ENCODE peak calls at places on chromosomes 5 and 9, in six cellular contexts. B, H, Z, S, Y and K are unnamed samples.

GRCh38 chr9:131475956-131476776 is 26.6 kb upstream of the POMT1 start:
- DNase-seq in H (no peak), Z (no peak), Y (no peak), S (no peak), B (no peak), K (no peak)

GRCh38 chr9:112338561-112338960 is 5.1 kb upstream of the PTBP3 start:
- DNase-seq in H (peak), S (no peak), Y (peak), B (no peak), Z (no peak), K (peak)

GRCh38 chr9:4936277-4936676 is 48.8 kb upstream of the JAK2 start:
- DNase-seq in S (no peak), Z (no peak), Y (no peak), B (no peak), H (no peak), K (no peak)

GRCh38 chr9:12988259-12988658 is 213.4 kb downstream of the LURAP1L start:
- DNase-seq in B (no peak), H (no peak), S (no peak), Z (no peak), Y (no peak), K (no peak)

GRCh38 chr5:54703091-54703490 is 185.5 kb downstream of the SNX18 start:
- DNase-seq in Z (no peak), H (peak), S (no peak), B (peak), Y (no peak), K (peak)

GRCh38 chr5:75935572-75935971 is 147.6 kb upstream of the SV2C start:
- DNase-seq in Z (no peak), B (no peak), H (no peak), Y (no peak), S (no peak), K (no peak)

GRCh38 chr5:142674438-142675210 is 11.3 kb downstream of the FGF1 start:
- DNase-seq in H (peak), B (no peak), Y (no peak), S (no peak), Z (no peak), K (peak)

GRCh38 chr9:124735121-124735520 is 36.0 kb downstream of the NR6A1 start:
- DNase-seq in B (no peak), Y (peak), H (peak), Z (no peak), S (no peak), K (peak)

GRCh38 chr5:97542469-97542868 is 359.4 kb upstream of the RIOK2 start:
- DNase-seq in Z (no peak), Y (no peak), H (no peak), B (no peak), S (no peak), K (no peak)

GRCh38 chr9:125125523-125125922 is 17.8 kb downstream of the SCAI start:
- DNase-seq in B (no peak), Z (no peak), H (no peak), Y (no peak), S (no peak), K (no peak)

GRCh38 chr5:9009931-9010652 is 535.8 kb downstream of the SEMA5A start:
- DNase-seq in Z (no peak), H (peak), S (no peak), B (no peak), Y (no peak), K (peak)

GRCh38 chr9:89425921-89426388 is 72.0 kb downstream of the SEMA4D start:
- DNase-seq in Y (no peak), Z (no peak), S (no peak), B (no peak), H (no peak), K (no peak)

GRCh38 chr9:119963798-119964372 is 594.6 kb upstream of the BRINP1 start:
- DNase-seq in Y (peak), B (peak), H (peak), Z (peak), S (peak), K (peak)

GRCh38 chr5:35436441-35437057 is 181.1 kb upstream of the SPEF2 start:
- DNase-seq in S (no peak), B (peak), H (peak), Z (no peak), Y (no peak), K (peak)

GRCh38 chr5:78405820-78406750 is 45.7 kb downstream of the SCAMP1 start:
- DNase-seq in S (no peak), H (peak), Z (no peak), B (no peak), Y (no peak), K (peak)

GRCh38 chr5:40405230-40405629 is 274.5 kb upstream of the PTGER4 start:
- DNase-seq in B (no peak), Y (no peak), Z (no peak), S (no peak), H (peak), K (no peak)

GRCh38 chr5:97750576-97750975 is 567.5 kb upstream of the RIOK2 start:
- DNase-seq in S (no peak), B (no peak), H (no peak), Y (no peak), Z (no peak), K (no peak)

GRCh38 chr5:158899792-158900191 is 199.9 kb downstream of the EBF1 start:
- DNase-seq in H (no peak), S (no peak), Z (no peak), Y (no peak), B (no peak), K (no peak)

GRCh38 chr9:84408416-84408815 is 67.9 kb upstream of the SLC28A3 start:
- DNase-seq in S (no peak), Y (no peak), B (no peak), Z (no peak), H (no peak), K (no peak)

GRCh38 chr9:113533335-113534225 is 70.1 kb downstream of the RGS3 start:
- DNase-seq in H (no peak), Y (no peak), S (no peak), Z (no peak), B (no peak), K (no peak)

GRCh38 chr5:139650031-139650688 is 2.0 kb downstream of the CXXC5 start:
- DNase-seq in Z (no peak), B (no peak), S (no peak), Y (no peak), H (peak), K (no peak)

GRCh38 chr5:59483971-59484472 is 409.5 kb downstream of the PDE4D start:
- DNase-seq in Y (peak), H (peak), S (peak), Z (no peak), B (no peak), K (peak)

GRCh38 chr5:52727568-52727967 is 60.1 kb upstream of the ITGA1 start:
- DNase-seq in B (no peak), Y (peak), Z (no peak), S (no peak), H (peak), K (peak)

GRCh38 chr5:33526755-33527154 is 86.0 kb downstream of the TARS1 start:
- DNase-seq in S (no peak), Y (no peak), H (no peak), Z (no peak), B (no peak), K (no peak)

GRCh38 chr5:158616707-158617106 is 483.0 kb downstream of the EBF1 start:
- DNase-seq in S (no peak), B (no peak), Z (no peak), H (no peak), Y (no peak), K (no peak)

GRCh38 chr9:72292184-72292787 is 72.7 kb downstream of the ZFAND5 start:
- DNase-seq in S (no peak), Y (no peak), H (peak), Z (no peak), B (no peak), K (peak)

GRCh38 chr5:10885026-10885425 is 124.0 kb upstream of the DAP start:
- DNase-seq in Y (peak), Z (no peak), S (no peak), H (peak), B (no peak), K (peak)

GRCh38 chr5:88883566-88884434 is 816 bp upstream of the MEF2C start:
- DNase-seq in H (peak), B (no peak), Y (peak), S (no peak), Z (peak), K (peak)

GRCh38 chr9:82535432-82535998 is 527.4 kb downstream of the RASEF start:
- DNase-seq in H (no peak), S (no peak), B (no peak), Y (no peak), Z (no peak), K (no peak)

GRCh38 chr5:6029811-6030271 is 348.5 kb downstream of the MED10 start:
- DNase-seq in Y (no peak), B (no peak), S (no peak), Z (no peak), H (no peak), K (no peak)

GRCh38 chr5:175821790-175822211 is 49.6 kb upstream of the CPLX2 start:
- DNase-seq in S (no peak), Z (no peak), H (no peak), B (no peak), Y (no peak), K (no peak)

GRCh38 chr9:129022037-129022436 is 6.1 kb downstream of the SH3GLB2 start:
- DNase-seq in Z (no peak), H (no peak), Y (no peak), S (no peak), B (no peak), K (no peak)

GRCh38 chr5:37174928-37175327 is 74.2 kb downstream of the CPLANE1 start:
- DNase-seq in Z (peak), Y (no peak), B (no peak), S (no peak), H (no peak), K (no peak)

GRCh38 chr5:123610209-123610608 is 98.2 kb downstream of the CSNK1G3 start:
- DNase-seq in B (no peak), S (no peak), Y (no peak), H (peak), Z (no peak), K (peak)
- H4K8ac ChIP-seq in B (no peak), S (no peak), Y (no peak), H (no peak), Z (no peak), K (no peak)

DNA sequence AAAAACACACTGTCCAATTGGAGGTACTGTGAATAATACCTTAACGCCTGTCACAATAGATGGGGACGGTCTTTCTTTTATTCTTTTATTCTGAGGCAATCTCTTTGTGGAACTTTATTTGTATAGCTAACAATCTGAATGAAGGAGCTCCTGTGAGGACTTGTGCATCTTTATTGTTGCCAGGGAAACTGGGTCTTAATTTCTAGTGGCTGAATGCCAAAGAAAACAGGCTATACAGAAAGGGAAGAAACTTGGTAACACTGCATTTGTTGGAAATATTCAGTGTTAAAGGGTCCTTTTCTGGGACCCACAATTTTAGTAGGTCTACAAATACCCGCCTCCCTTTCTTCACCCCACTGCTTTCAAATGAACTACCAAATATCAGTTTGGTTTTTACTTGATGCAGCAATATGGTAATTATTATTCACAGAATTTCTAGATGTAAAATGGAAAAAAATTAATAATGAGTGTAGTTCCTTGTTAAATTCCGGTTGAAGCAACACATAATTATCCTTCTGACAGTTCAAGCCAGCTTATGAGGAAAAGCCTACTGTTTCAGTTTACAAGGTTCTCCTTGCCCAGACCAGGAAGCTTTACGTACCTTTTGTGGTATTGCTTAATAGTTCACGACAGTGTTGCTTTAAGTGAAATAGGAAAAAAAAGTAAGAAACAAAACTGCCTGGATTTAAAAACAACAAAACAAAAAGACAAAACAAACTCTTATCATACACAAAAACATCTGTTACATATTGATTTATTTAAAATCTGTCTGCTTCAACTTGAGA is 547.2 kb upstream of the C9orf72 start:
- DNase-seq in Y (no peak), S (no peak), H (no peak), Z (no peak), B (peak), K (no peak)
- H3K14ac ChIP-seq in Y (no peak), S (no peak), H (no peak), Z (no peak), B (no peak), K (no peak)

GRCh38 chr5:180810210-180811011 is 7.8 kb upstream of the MGAT1 start:
- DNase-seq in B (peak), H (peak), S (peak), Z (peak), Y (peak), K (peak)
- H4K8ac ChIP-seq in B (peak), H (peak), S (peak), Z (no peak), Y (peak), K (peak)

DNA sequence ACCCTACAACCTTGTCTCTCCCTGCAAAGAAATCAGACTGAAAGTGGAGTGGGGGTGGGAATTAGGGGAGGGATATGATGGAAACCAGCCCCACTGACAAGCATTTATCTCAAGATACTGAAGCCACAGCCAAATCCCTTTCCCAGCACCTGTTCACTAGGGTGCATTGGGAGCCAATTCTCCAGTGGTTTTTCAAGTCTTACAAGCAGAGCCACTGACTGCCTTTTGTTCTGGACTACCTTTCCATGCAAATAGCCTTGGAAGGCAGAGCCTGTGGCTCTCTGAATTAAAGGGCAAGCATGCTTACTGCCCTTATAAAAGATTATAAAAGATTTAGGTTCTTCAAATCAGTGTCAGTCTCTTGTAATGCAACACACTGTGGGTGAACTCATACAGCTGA is 8.8 kb upstream of the GGTA1 start:
- DNase-seq in Y (peak), H (no peak), B (no peak), Z (no peak), S (no peak), K (no peak)
- H3K14ac ChIP-seq in Y (no peak), H (no peak), B (no peak), Z (no peak), S (no peak), K (no peak)